ENCODE peak calls at places on chromosome 17, in four cellular contexts. C is mammary epithelial cell; E is BJ; L is stimulated activated CD4-positive, alpha-beta T cell treated with anti-CD3 and anti-CD28 coated beads, Interleukin-1b, Interleukin-23, amount 100 ng/mL, for 4 hours. N is an unnamed sample.

GRCh38 chr17:9635340-9635739 is 10.0 kb upstream of the USP43 start:
- DNase-seq in C (no peak), L (no peak), E (no peak), N (no peak)

GRCh38 chr17:82152556-82153294 is 54.7 kb upstream of the FASN start:
- DNase-seq in E (no peak), C (no peak), L (no peak), N (no peak)

GRCh38 chr17:83058478-83059167 is 20.8 kb upstream of the METRNL start:
- DNase-seq in L (no peak), C (no peak), E (no peak), N (no peak)

GRCh38 chr17:82830249-82830661 is 9.6 kb downstream of the ZNF750 start:
- DNase-seq in E (no peak), C (no peak), L (no peak), N (no peak)

GRCh38 chr17:50634123-50634914 is at the start of gene ABCC3:
- DNase-seq in C (no peak), L (no peak), E (no peak), N (no peak)

GRCh38 chr17:37640016-37640415 is 3.2 kb downstream of the DDX52 start:
- DNase-seq in C (no peak), E (no peak), L (no peak), N (no peak)

GRCh38 chr17:21318439-21318838 is 33.9 kb downstream of the MAP2K3 start:
- DNase-seq in C (no peak), L (no peak), E (no peak), N (no peak)

GRCh38 chr17:80270104-80270503 is 9.5 kb downstream of the RNF213 start:
- DNase-seq in E (no peak), C (no peak), L (no peak), N (no peak)

GRCh38 chr17:69913241-69914015 is 161.6 kb upstream of the KCNJ16 start:
- DNase-seq in L (no peak), C (no peak), E (no peak), N (no peak)

GRCh38 chr17:78012428-78012827 is 53.9 kb downstream of the TNRC6C start:
- DNase-seq in E (no peak), L (no peak), C (no peak), N (no peak)

GRCh38 chr17:28745052-28745776 is 1.4 kb downstream of the TRAF4 start:
- DNase-seq in C (peak), L (no peak), E (no peak), N (no peak)

GRCh38 chr17:32903774-32904673 is 23.9 kb upstream of the TMEM98 start:
- DNase-seq in E (no peak), C (no peak), L (no peak), N (no peak)

GRCh38 chr17:8791910-8792270 is 7.3 kb downstream of the MFSD6L start:
- DNase-seq in E (peak), L (no peak), C (peak), N (peak)

GRCh38 chr17:2794116-2794803 is 2.0 kb upstream of the RAP1GAP2 start:
- DNase-seq in L (no peak), C (no peak), E (no peak), N (no peak)

GRCh38 chr17:55296699-55297098 is 31.9 kb downstream of the HLF start:
- DNase-seq in L (no peak), C (no peak), E (no peak), N (no peak)

GRCh38 chr17:32240745-32241144 is 24.9 kb upstream of the RHBDL3 start:
- DNase-seq in C (peak), E (no peak), L (no peak), N (no peak)

GRCh38 chr17:48620497-48621139 is 5.5 kb upstream of the HOXB8 start:
- DNase-seq in C (no peak), E (no peak), L (no peak), N (no peak)

GRCh38 chr17:75288784-75289121 is 480 bp downstream of the SLC25A19 start:
- DNase-seq in C (no peak), L (peak), E (no peak), N (no peak)

GRCh38 chr17:81959362-81960129 is 1.4 kb downstream of the NOTUM start:
- DNase-seq in E (no peak), C (peak), L (peak), N (no peak)

GRCh38 chr17:44132275-44132821 is 8.9 kb upstream of the HDAC5 start:
- DNase-seq in E (no peak), L (no peak), C (no peak), N (no peak)

GRCh38 chr17:58832514-58832913 is 76.9 kb downstream of the PPM1E start:
- DNase-seq in L (no peak), C (no peak), E (no peak), N (no peak)

GRCh38 chr17:33435716-33436301 is 142.7 kb upstream of the ASIC2 start:
- DNase-seq in L (no peak), E (peak), C (peak), N (no peak)

GRCh38 chr17:17406225-17406624 is 70.6 kb upstream of the MED9 start:
- DNase-seq in E (no peak), L (no peak), C (no peak), N (no peak)

GRCh38 chr17:33661975-33662374 is 368.9 kb upstream of the ASIC2 start:
- DNase-seq in C (no peak), L (no peak), E (no peak), N (no peak)

GRCh38 chr17:57641761-57642160 is 103.3 kb downstream of the CCDC182 start:
- DNase-seq in E (no peak), C (no peak), L (no peak), N (no peak)

GRCh38 chr17:68057531-68057952 is 22.0 kb downstream of the KPNA2 start:
- DNase-seq in L (peak), E (no peak), C (no peak), N (no peak)

GRCh38 chr17:57955183-57955952 is at the start of gene CUEDC1:
- DNase-seq in C (peak), E (no peak), L (peak), N (no peak)

GRCh38 chr17:78919816-78920516 is 5.2 kb downstream of the TIMP2 start:
- DNase-seq in E (no peak), L (no peak), C (no peak), N (no peak)

GRCh38 chr17:68585643-68586042 is 15.5 kb downstream of the FAM20A start:
- DNase-seq in E (no peak), C (peak), L (no peak), N (no peak)

GRCh38 chr17:50630524-50631194 is 4.0 kb upstream of the ABCC3 start:
- DNase-seq in E (no peak), L (peak), C (peak), N (no peak)

GRCh38 chr17:37797206-37797605 is 52.3 kb upstream of the HNF1B start:
- DNase-seq in C (no peak), E (no peak), L (no peak), N (no peak)

GRCh38 chr17:14986127-14986526 is 279.0 kb downstream of the PMP22 start:
- DNase-seq in C (no peak), E (no peak), L (no peak), N (no peak)

N was measured in non-pigmented ciliary epithelial cell.